ENCODE peak calls at places on chromosomes 13 and 19, in four cellular contexts. Z, F, N and L are unnamed samples.

GRCh38 chr19:48344892-48345291 is 18.8 kb downstream of the TMEM143 start:
- DNase-seq in F (no peak), N (no peak), Z (no peak), L (peak)

GRCh38 chr19:42420055-42420544 is 7.1 kb downstream of the LIPE start:
- DNase-seq in Z (no peak), N (peak), F (peak), L (peak)

GRCh38 chr19:11168568-11168967 is 13.0 kb upstream of the SPC24 start:
- DNase-seq in Z (no peak), F (no peak), N (no peak), L (no peak)

GRCh38 chr13:24682353-24682752 is 2.1 kb downstream of the ATP12A start:
- DNase-seq in Z (no peak), N (peak), F (no peak), L (no peak)

GRCh38 chr13:23842406-23842805 is 46.8 kb downstream of the MIPEP start:
- DNase-seq in N (peak), F (no peak), Z (no peak), L (no peak)

GRCh38 chr13:59061621-59062020 is 1102.1 kb downstream of the DIAPH3 start:
- DNase-seq in N (no peak), F (no peak), Z (no peak), L (no peak)

GRCh38 chr13:65378943-65379519 is 1851.1 kb downstream of the PCDH9 start:
- DNase-seq in N (peak), F (no peak), Z (no peak), L (no peak)

GRCh38 chr13:89982406-89983085 is 1364.9 kb upstream of the MIR17HG start:
- DNase-seq in N (no peak), F (no peak), Z (no peak), L (no peak)

GRCh38 chr19:47707135-47707925 is 5.9 kb upstream of the EHD2 start:
- DNase-seq in Z (no peak), F (peak), N (peak), L (peak)

GRCh38 chr19:8569066-8569761 is 8.0 kb downstream of the MYO1F start:
- DNase-seq in Z (no peak), F (peak), N (no peak), L (no peak)

GRCh38 chr13:97880298-97880675 is 73.2 kb upstream of the IPO5 start:
- DNase-seq in F (no peak), Z (no peak), N (no peak), L (no peak)

GRCh38 chr13:113491418-113491883 is 940 bp upstream of the DCUN1D2 start:
- DNase-seq in F (no peak), N (peak), Z (peak), L (peak)

GRCh38 chr13:31898383-31899071 is 133.0 kb upstream of the FRY start:
- DNase-seq in N (peak), F (no peak), Z (no peak), L (peak)

GRCh38 chr19:38392707-38393308 is 4.3 kb downstream of the SPRED3 start:
- DNase-seq in N (no peak), F (no peak), Z (no peak), L (no peak)

GRCh38 chr13:46751811-46752635 is 44.9 kb downstream of the ESD start:
- DNase-seq in Z (no peak), F (peak), N (peak), L (peak)

GRCh38 chr19:47776568-47776967 is 1.9 kb upstream of the SELENOW start:
- DNase-seq in N (no peak), F (no peak), Z (no peak), L (no peak)

GRCh38 chr19:43380008-43380407 is 26.5 kb downstream of the CD177 start:
- DNase-seq in Z (no peak), N (no peak), F (no peak), L (no peak)

GRCh38 chr19:54160948-54161347 is 1.4 kb upstream of the LENG1 start:
- DNase-seq in F (no peak), Z (no peak), N (no peak), L (no peak)

GRCh38 chr19:51256053-51256682 is 5.3 kb downstream of the SIGLECL1 start:
- DNase-seq in N (no peak), F (no peak), Z (no peak), L (no peak)

GRCh38 chr13:52862358-52863206 is 14.1 kb upstream of the PCDH8 start:
- DNase-seq in Z (no peak), N (peak), F (no peak), L (no peak)

GRCh38 chr13:29508874-29509249 is 86.6 kb downstream of the SLC7A1 start:
- DNase-seq in F (no peak), N (no peak), Z (no peak), L (no peak)

GRCh38 chr13:27273658-27274425 is 3.2 kb downstream of the RASL11A start:
- DNase-seq in N (no peak), Z (no peak), F (no peak), L (no peak)

GRCh38 chr13:89602655-89603054 is 1744.8 kb upstream of the MIR17HG start:
- DNase-seq in Z (no peak), F (no peak), N (no peak), L (no peak)

GRCh38 chr19:10548746-10549276 is 5.1 kb downstream of the ATG4D start:
- DNase-seq in F (no peak), N (no peak), Z (no peak), L (no peak)

GRCh38 chr13:106533940-106534843 is 1.3 kb downstream of the EFNB2 start:
- DNase-seq in N (peak), Z (peak), F (peak), L (peak)

GRCh38 chr19:17686592-17687042 is 1.5 kb downstream of the UNC13A start:
- DNase-seq in N (peak), F (no peak), Z (no peak), L (peak)

GRCh38 chr19:29121684-29122083 is 91.3 kb downstream of the UQCRFS1 start:
- DNase-seq in Z (no peak), N (peak), F (no peak), L (no peak)

GRCh38 chr19:17999685-18000479 is 8.1 kb upstream of the ARRDC2 start:
- DNase-seq in F (no peak), Z (no peak), N (no peak), L (no peak)

GRCh38 chr19:39264306-39265290 is 3.6 kb upstream of the IFNL2 start:
- DNase-seq in Z (no peak), N (peak), F (no peak), L (no peak)

GRCh38 chr19:5086725-5087439 is 118.0 kb downstream of the KDM4B start:
- DNase-seq in Z (no peak), F (no peak), N (peak), L (peak)
- TF ChIP-seq CTCF in Z (no peak), F (no peak), N (peak), L (peak)

GRCh38 chr13:44140146-44140545 is 233.5 kb upstream of the SERP2 start:
- DNase-seq in N (peak), F (no peak), Z (no peak), L (no peak)

GRCh38 chr13:44142911-44143665 is 230.5 kb upstream of the SERP2 start:
- DNase-seq in F (no peak), N (no peak), Z (no peak), L (no peak)

GRCh38 chr13:44142540-44142867 is 231.1 kb upstream of the SERP2 start:
- DNase-seq in F (no peak), N (no peak), Z (no peak), L (no peak)

GRCh38 chr13:44141213-44141724 is 232.4 kb upstream of the SERP2 start:
- DNase-seq in F (no peak), N (peak), Z (no peak), L (no peak)

DNA sequence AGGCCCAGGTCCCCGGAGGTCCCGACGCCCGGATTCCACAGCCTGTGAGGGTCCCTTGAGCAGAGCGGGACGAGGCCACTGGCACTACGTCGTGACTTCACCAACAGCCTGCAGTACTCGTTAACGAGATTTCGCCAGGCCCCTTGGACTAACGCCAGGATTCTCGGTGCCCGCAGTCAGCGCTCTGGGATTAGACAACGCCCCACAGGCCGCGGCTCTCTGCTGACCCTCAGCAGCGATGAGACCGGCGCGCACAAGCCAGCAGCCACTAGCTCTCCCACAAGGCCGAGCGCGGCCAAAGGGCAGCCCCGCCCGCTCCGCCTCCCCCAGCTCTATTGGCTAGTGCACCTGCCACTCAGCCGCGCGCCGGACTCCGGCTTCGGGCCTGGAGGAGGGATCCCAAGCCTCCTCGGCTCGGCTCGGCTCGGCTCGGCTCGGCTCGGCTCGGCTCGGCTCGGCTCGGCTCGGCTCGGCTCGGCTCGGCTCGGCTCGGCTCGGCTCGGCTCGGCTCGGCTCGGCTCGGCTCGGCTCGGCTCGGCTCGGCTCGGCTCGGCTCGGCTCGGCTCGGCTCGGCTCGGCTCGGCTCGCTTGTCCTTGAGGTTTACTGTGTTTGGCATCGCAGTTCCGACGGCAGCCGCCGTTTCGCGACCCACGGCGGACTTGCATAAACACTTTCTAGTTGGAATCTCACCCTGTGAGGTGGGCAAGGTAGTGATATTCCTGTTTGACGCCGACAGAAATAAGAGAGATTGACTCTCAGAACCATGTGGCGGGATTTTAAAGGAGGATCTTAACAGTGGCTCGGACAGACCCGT is 231.7 kb upstream of the SERP2 start:
- DNase-seq in Z (peak), N (peak), F (peak), L (peak)
- TF ChIP-seq CTCF in Z (peak), N (no peak), F (no peak), L (no peak)

DNA sequence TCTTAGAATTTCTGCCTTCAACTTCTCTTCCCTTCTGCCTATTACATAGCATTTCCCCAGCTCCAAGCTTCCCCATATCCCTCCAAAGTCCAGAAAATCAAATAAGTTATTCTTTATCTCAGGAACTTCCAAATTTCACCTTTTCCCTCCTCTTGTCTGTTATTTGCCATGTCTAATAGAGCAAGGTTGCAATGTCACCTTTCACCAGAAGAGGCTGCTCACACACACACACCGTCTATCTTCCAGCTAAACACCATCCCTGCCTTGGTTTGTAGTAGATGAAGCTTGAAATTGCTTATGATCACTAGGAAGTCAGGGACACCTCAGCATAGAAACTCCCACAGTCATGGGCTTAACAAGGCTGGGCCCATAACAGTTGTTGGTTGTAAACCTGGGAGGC is 48.4 kb downstream of the ZNRF4 start:
- DNase-seq in Z (no peak), F (no peak), N (no peak), L (no peak)
- TF ChIP-seq CTCF in Z (no peak), F (no peak), N (peak), L (peak)

GRCh38 chr19:49489601-49490167 is 2.3 kb downstream of the RPL13A start:
- DNase-seq in F (no peak), Z (no peak), N (peak), L (no peak)
- TF ChIP-seq CTCF in F (no peak), Z (no peak), N (no peak), L (no peak)

DNA sequence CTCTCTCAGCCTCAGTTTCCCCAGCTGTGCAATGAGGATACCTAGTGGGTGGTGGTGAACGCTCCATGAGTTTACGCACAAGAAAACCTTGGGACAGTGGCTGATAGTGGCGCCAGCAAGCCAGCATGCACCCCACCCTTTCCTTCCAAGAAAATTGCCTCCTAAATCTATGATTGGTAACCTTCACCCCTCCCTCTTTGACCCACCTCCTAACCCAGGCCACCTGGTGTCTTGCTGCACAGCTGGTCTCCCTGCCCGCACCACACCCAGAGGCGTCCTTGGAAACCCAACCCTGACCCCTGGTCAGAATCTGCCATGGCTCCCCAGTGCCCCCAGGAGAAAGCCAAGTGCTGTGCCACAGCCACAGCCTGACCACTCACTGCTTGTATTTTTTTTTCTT is 22.8 kb upstream of the BCL3 start:
- DNase-seq in N (no peak), F (no peak), Z (no peak), L (no peak)
- TF ChIP-seq CTCF in N (no peak), F (no peak), Z (no peak), L (no peak)

DNA sequence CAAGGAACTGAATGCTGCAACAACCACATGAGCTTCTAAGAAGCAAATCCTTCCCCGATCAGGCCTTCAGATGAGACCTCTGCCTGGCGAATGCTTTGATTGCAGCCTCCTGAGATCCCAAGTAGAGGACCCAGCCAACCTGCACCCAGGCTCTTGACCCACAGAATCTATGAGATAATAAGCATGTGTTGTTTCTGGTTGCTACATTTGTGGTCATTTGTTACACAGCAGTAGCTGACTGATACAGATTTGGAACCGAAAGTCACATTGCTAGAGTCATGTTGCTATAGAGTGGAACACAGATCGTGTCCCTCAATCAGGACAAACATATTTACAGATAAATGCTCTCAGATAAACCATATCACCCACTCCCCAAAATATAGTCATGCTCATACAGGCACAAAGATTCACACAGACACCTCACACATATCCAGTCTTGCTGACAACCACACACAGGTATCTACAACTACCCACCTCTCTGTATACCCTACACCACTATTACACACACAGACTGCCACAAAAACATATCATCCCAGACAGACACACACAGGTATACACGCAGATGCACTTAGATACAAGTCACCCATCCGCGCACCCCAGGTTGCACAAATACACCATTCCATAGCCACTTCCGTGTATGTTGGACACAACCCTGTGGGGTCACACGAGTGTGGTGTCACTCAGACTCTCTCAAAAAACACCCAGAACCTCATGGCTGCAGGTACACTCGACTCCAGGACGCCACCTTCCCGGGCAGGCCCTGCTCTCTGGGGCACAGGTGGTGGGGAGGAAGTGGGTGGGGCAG is 5.5 kb downstream of the DIRAS1 start:
- DNase-seq in F (no peak), N (no peak), Z (no peak), L (no peak)
- TF ChIP-seq CTCF in F (no peak), N (no peak), Z (no peak), L (no peak)